ENCODE peak calls at places on chromosomes 4 and X, in nine cellular contexts. Y is heart right ventricle; T is left ventricle myocardium inferior; O is HCT116; N is brain microvascular endothelial cell; H is gastrocnemius medialis; R is CD4-positive, CD25-positive, alpha-beta regulatory T cell; G is mesenchymal stem cell; D is K562. B is an unnamed sample.

GRCh38 chr4:184534511-184535391 is 60.4 kb upstream of the IRF2 start:
- DNase-seq in Y (no peak), T (no peak), O (no peak), N (peak; percentile 72), H (no peak), R (peak; percentile 84), G (peak; percentile 79), D (no peak), B (no peak)

GRCh38 chrX:124925681-124926080 is 394.0 kb upstream of the TEX13C start:
- DNase-seq in Y (no peak), T (no peak), O (no peak), N (no peak), H (no peak), R (no peak), G (no peak), D (no peak), B (no peak)

GRCh38 chr4:62193726-62194125 is 993.6 kb downstream of the ADGRL3 start:
- DNase-seq in Y (no peak), T (no peak), O (no peak), N (no peak), H (no peak), R (no peak), G (no peak), D (no peak), B (no peak)

GRCh38 chr4:150229538-150229937 is 151.3 kb downstream of the DCLK2 start:
- DNase-seq in Y (no peak), T (no peak), O (no peak), N (peak; percentile 57), H (no peak), R (no peak), G (peak; percentile 74), D (no peak), B (no peak)

GRCh38 chrX:150357790-150358189 is 5.3 kb upstream of the MAMLD1 start:
- DNase-seq in Y (no peak), T (no peak), O (no peak), N (no peak), H (no peak), R (no peak), G (no peak), D (no peak), B (no peak)

GRCh38 chrX:39975094-39975865 is 122.5 kb downstream of the BCOR start:
- DNase-seq in Y (no peak), T (no peak), O (peak; percentile 85), N (no peak), H (no peak), R (no peak), G (no peak), D (no peak), B (no peak)

GRCh38 chrX:13590914-13591313 is 21.5 kb downstream of the EGFL6 start:
- DNase-seq in Y (no peak), T (no peak), O (no peak), N (no peak), H (no peak), R (no peak), G (no peak), D (no peak), B (no peak)

GRCh38 chr4:150108693-150109092 is 30.4 kb downstream of the DCLK2 start:
- DNase-seq in Y (no peak), T (no peak), O (no peak), N (no peak), H (no peak), R (no peak), G (no peak), D (no peak), B (no peak)

GRCh38 chr4:156248921-156249320 is 295.3 kb upstream of the CTSO start:
- DNase-seq in Y (no peak), T (no peak), O (no peak), N (no peak), H (no peak), R (no peak), G (no peak), D (no peak), B (no peak)

GRCh38 chr4:26731342-26731741 is 129.3 kb upstream of the STIM2 start:
- DNase-seq in Y (no peak), T (no peak), O (no peak), N (no peak), H (no peak), R (peak; percentile 30), G (no peak), D (no peak), B (no peak)

GRCh38 chr4:26727849-26728248 is 132.8 kb upstream of the STIM2 start:
- DNase-seq in Y (no peak), T (no peak), O (no peak), N (no peak), H (no peak), R (no peak), G (no peak), D (no peak), B (no peak)

GRCh38 chr4:26729027-26729426 is 131.6 kb upstream of the STIM2 start:
- DNase-seq in Y (no peak), T (no peak), O (no peak), N (no peak), H (no peak), R (no peak), G (no peak), D (no peak), B (no peak)

GRCh38 chr4:26726655-26727387 is 133.8 kb upstream of the STIM2 start:
- DNase-seq in Y (no peak), T (no peak), O (peak; percentile 7), N (no peak), H (no peak), R (no peak), G (no peak), D (no peak), B (no peak)

GRCh38 chr4:26729547-26729946 is 131.1 kb upstream of the STIM2 start:
- DNase-seq in Y (no peak), T (no peak), O (no peak), N (no peak), H (no peak), R (no peak), G (no peak), D (no peak), B (no peak)
- H3K27ac ChIP-seq in Y (no peak overlapping the region), T (no peak overlapping the region), O (no peak overlapping the region), N (no peak overlapping the region), H (no peak overlapping the region), R (no peak overlapping the region), G (no peak overlapping the region), D (no peak overlapping the region), B (no peak overlapping the region)

DNA sequence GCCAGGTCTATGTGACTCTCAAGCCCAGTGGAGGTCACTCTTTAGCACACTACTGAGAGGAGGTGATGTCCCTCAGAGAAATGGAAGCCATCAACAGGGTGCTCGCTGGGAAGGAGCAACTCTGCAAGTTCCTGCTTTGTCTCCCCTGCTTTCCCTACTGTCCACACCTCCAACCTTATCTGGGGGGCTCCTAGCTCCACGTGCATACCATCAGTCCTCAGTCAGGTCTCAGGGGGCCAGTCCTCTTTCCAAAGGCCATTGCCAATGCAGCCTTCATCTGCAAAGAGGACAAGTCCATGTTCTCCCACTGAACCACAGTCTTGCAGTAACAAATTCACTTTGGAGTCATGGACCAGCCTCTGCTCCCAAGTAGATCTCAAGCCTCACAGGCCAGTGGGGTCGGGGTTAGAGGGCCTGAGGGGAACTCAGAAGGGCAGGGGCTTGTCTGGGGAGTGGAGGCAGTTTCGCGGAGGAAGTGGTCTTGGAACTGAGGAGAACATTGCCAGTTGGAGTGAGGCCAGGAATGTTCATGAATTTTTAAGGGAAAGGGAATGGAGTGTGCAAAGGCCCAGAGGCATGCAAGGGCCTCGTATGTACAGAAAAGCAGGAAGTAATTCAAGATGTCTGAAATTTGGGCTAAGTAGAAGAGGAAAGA is 9.0 kb downstream of the RTL5 start:
- DNase-seq in Y (no peak), T (no peak), O (no peak), N (no peak), H (no peak), R (no peak), G (no peak), D (no peak), B (no peak)
- H3K27ac ChIP-seq in Y (peak overlapping the region; percentile 81), T (peak overlapping the region; percentile 82), O (no peak overlapping the region), N (no peak overlapping the region), H (peak overlapping the region; percentile 47), R (no peak overlapping the region), G (no peak overlapping the region), D (no peak overlapping the region), B (peak overlapping the region; percentile 58)

GRCh38 chr4:33998204-33998603 is 2246.1 kb downstream of the ARAP2 start:
- DNase-seq in Y (no peak), T (no peak), O (no peak), N (no peak), H (no peak), R (no peak), G (no peak), D (no peak), B (no peak)
- H3K27ac ChIP-seq in Y (no peak overlapping the region), T (no peak overlapping the region), O (no peak overlapping the region), N (no peak overlapping the region), H (no peak overlapping the region), R (no peak overlapping the region), G (no peak overlapping the region), D (no peak overlapping the region), B (no peak overlapping the region)

GRCh38 chrX:110211340-110211739 is 106.5 kb downstream of the AMMECR1 start:
- DNase-seq in Y (no peak), T (no peak), O (no peak), N (no peak), H (no peak), R (no peak), G (no peak), D (no peak), B (no peak)
- H3K27ac ChIP-seq in Y (no peak overlapping the region), T (no peak overlapping the region), O (no peak overlapping the region), N (no peak overlapping the region), H (no peak overlapping the region), R (no peak overlapping the region), G (no peak overlapping the region), D (no peak overlapping the region), B (no peak overlapping the region)

DNA sequence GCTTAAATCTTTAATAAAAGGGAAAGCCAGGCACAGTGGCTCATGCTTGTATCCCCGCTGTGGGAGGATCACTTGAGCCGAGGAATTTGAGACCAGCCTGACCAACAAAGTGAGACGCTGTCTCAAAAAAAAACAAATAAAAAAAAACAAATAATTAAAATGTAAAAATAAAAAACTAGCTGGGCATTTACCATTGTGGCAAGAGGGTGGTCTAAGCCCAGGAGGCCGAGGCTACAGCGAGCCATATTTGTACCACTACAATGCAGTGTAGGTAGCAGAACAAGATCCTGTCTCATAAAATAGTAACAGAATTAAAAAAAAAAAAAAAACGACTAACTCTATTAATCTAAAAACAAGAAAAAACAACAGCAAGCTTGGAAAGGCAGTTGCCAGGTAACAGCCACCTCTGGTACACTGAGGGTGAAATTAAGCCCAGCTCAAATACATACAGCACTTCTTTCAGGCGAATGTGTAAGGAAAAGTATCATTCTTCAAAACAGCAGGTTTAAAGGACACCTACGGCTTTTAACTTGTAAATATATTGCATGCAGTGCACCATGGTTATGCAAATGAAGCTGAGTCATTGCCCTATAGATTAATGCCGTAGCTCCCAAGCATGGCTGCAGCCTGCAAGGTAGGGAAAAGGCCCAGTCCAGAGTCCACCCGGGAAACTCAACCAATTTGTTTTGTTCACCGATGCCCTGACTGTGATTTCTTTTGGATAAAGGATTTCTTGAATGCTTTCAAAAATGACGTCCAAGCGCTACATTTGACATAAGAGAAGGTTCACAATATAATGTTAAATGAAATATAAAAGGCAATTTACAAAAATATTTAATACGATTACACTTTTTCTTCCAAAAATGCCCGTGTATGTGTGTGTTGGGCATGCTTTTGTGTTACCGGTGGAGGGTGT is 14.5 kb upstream of the TXLNG start:
- DNase-seq in Y (no peak), T (no peak), O (peak; percentile 81), N (peak; percentile 86), H (no peak), R (no peak), G (peak; percentile 88), D (peak; percentile 56), B (no peak)
- H3K27ac ChIP-seq in Y (no peak overlapping the region), T (no peak overlapping the region), O (peak overlapping the region; percentile 59), N (peak overlapping the region; percentile 97), H (no peak overlapping the region), R (no peak overlapping the region), G (peak overlapping the region; percentile 64), D (peak overlapping the region; percentile 99), B (no peak overlapping the region)

GRCh38 chrX:121356139-121356849 is 308.9 kb downstream of the GLUD2 start:
- DNase-seq in Y (no peak), T (no peak), O (no peak), N (no peak), H (no peak), R (no peak), G (no peak), D (no peak), B (no peak)
- H3K27ac ChIP-seq in Y (no peak overlapping the region), T (no peak overlapping the region), O (no peak overlapping the region), N (no peak overlapping the region), H (no peak overlapping the region), R (no peak overlapping the region), G (no peak overlapping the region), D (peak overlapping the region; percentile 89), B (no peak overlapping the region)

B was measured in lung.